ENCODE peak calls at places on chromosomes 13 and 19, in four cellular contexts. K is AG04450, G is tibial artery, A is choroid plexus epithelial cell. O is an unnamed sample.

GRCh38 chr13:38814331-38814730 is 127.5 kb downstream of the FREM2 start:
- DNase-seq in G (no peak), A (no peak), K (no peak), O (no peak)

GRCh38 chr13:77859450-77859849 is 59.2 kb downstream of the EDNRB start:
- DNase-seq in G (no peak), A (peak; percentile 47), K (peak; percentile 59), O (peak; percentile 54)

GRCh38 chr13:33787051-33787591 is 30.8 kb upstream of the RFC3 start:
- DNase-seq in A (peak; percentile 17), K (no peak), G (no peak), O (no peak)

GRCh38 chr13:100229603-100230002 is 140.7 kb downstream of the PCCA start:
- DNase-seq in G (no peak), K (no peak), A (no peak), O (no peak)

GRCh38 chr13:38582133-38582532 is 104.7 kb upstream of the FREM2 start:
- DNase-seq in A (peak; percentile 60), K (no peak), G (no peak), O (no peak)

GRCh38 chr13:82615043-82615442 is 1267.2 kb downstream of the SLITRK1 start:
- DNase-seq in K (no peak), A (no peak), G (no peak), O (no peak)

GRCh38 chr19:16435999-16436650 is 35.6 kb downstream of the EPS15L1 start:
- DNase-seq in G (no peak), K (no peak), A (peak; percentile 79), O (no peak)

GRCh38 chr13:99215466-99215865 is 14.8 kb downstream of the UBAC2 start:
- DNase-seq in A (no peak), G (no peak), K (no peak), O (no peak)

GRCh38 chr19:18520848-18521691 is 800 bp downstream of the ELL start:
- DNase-seq in K (no peak), G (peak; percentile 59), A (no peak), O (no peak)

GRCh38 chr19:33193269-33193863 is 764 bp upstream of the LRP3 start:
- DNase-seq in G (no peak), K (no peak), A (no peak), O (no peak)

GRCh38 chr13:42762251-42762650 is 19.1 kb upstream of the FAM216B start:
- DNase-seq in A (peak; percentile 77), G (no peak), K (no peak), O (peak; percentile 45)

GRCh38 chr19:5076440-5077208 is 107.7 kb downstream of the KDM4B start:
- DNase-seq in K (no peak), A (no peak), G (no peak), O (no peak)
- H3K4me3 ChIP-seq in K (no peak overlapping the region), A (no peak overlapping the region), G (no peak overlapping the region), O (no peak overlapping the region)

DNA sequence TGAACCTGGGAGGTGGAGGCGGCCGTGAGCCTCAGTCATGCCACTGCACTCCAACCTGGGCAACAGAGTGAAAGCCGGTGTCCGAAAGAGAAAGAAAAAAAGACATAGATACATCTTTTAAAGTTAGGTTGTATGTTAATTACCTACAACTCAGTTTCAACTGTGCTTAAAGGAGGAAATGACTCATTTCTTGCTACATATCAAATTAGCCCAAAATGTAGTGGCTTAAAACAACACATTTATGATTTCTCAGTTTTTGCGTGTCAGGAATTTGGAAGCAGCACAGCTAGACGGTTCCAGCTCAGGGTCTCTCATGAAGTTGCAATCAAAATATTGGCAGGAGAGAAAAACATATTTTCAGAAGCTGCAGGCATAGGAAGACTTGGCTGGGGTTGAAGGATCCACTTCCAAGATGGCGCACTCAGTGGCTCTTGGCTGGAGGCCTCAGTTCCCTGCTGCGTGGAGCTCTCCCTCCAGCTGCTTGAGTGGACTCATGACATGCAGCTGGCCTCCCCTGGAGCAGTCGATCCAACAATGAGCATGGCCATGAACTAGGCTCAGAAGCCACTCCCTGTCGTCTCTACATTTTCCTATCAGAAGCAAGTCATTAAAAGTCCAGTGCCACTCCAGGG is 7.1 kb downstream of the LDLR start:
- DNase-seq in K (no peak), G (peak; percentile 33), A (peak; percentile 96), O (no peak)
- H3K4me3 ChIP-seq in K (no peak overlapping the region), G (no peak overlapping the region), A (peak overlapping the region; percentile 24), O (no peak overlapping the region)

GRCh38 chr13:109884462-109884861 is 98.1 kb upstream of the IRS2 start:
- DNase-seq in A (no peak), K (no peak), G (no peak), O (no peak)

GRCh38 chr13:109881347-109881725 is 95.0 kb upstream of the IRS2 start:
- DNase-seq in K (no peak), G (no peak), A (no peak), O (no peak)

GRCh38 chr13:109881961-109882558 is 95.7 kb upstream of the IRS2 start:
- DNase-seq in K (no peak), A (no peak), G (no peak), O (no peak)

GRCh38 chr13:109885235-109885634 is 98.9 kb upstream of the IRS2 start:
- DNase-seq in G (no peak), K (no peak), A (no peak), O (no peak)

DNA sequence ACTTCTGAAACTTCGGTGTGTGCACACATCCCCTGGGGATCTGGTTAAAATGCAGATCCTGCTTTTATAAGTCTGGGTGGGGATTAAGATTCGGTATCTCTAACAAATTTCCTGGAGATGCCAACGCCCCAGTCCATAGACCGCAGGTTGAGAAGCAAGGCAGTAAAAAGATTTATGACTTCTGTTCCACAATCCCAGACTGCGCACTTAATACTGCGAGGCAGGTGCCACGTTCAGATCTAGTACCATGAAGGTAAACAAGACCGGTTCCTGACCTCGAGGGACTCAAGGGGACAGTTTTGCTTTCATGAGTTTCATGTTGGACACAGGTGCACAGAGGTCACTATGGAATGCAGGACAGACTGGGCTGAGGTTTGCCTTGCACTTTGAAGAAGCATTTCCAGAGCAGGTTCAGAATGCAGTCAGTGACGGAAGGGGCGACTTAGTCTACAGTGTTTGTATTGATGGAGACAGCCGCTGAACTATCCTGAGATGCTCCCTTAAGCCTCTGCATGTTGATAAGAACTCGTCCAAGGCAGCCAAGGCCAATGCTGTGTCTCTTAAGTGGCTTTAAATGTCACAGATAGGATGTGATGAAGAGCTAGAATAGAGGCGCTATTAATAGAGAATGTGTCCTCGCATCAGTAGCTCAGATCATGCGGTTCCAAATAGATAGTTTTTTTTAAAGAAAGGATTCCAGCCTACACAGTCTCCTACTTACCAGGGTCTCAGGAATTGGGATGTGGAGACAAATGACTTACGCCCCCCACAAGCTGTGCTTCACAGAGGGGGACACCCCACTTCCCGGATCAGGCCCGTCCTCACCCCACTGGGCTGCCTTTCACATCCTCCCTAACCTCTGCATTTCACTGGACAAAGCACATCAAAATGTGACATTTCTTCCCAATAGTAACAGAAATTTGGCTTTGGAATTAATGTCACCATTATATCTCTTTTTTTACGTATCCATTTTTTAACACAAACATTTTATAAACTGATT is 97.1 kb upstream of the IRS2 start:
- DNase-seq in A (no peak), K (no peak), G (no peak), O (no peak)
- H3K4me3 ChIP-seq in A (no peak overlapping the region), K (no peak overlapping the region), G (no peak overlapping the region), O (no peak overlapping the region)

GRCh38 chr13:23752111-23753001 is 136.8 kb downstream of the MIPEP start:
- DNase-seq in K (peak; percentile 45), A (peak; percentile 55), G (no peak), O (no peak)

GRCh38 chr13:23753523-23753922 is 135.7 kb downstream of the MIPEP start:
- DNase-seq in G (no peak), A (peak; percentile 48), K (no peak), O (no peak)

GRCh38 chr13:23749288-23749880 is 139.8 kb downstream of the MIPEP start:
- DNase-seq in G (no peak), K (no peak), A (no peak), O (no peak)

GRCh38 chr13:23750383-23751121 is 138.6 kb downstream of the MIPEP start:
- DNase-seq in A (peak; percentile 69), G (no peak), K (no peak), O (peak; percentile 79)

GRCh38 chr13:23751195-23751594 is 138.0 kb downstream of the MIPEP start:
- DNase-seq in A (peak; percentile 28), G (no peak), K (no peak), O (no peak)
- H3K4me3 ChIP-seq in A (no peak overlapping the region), G (no peak overlapping the region), K (no peak overlapping the region), O (no peak overlapping the region)

GRCh38 chr13:74290324-74290773 is 156.1 kb upstream of the KLF12 start:
- DNase-seq in K (peak; percentile 48), G (no peak), A (peak; percentile 98), O (peak; percentile 86)
- H3K4me3 ChIP-seq in K (peak overlapping the region; percentile 8), G (peak overlapping the region; percentile 6), A (peak overlapping the region; percentile 41), O (no peak overlapping the region)

DNA sequence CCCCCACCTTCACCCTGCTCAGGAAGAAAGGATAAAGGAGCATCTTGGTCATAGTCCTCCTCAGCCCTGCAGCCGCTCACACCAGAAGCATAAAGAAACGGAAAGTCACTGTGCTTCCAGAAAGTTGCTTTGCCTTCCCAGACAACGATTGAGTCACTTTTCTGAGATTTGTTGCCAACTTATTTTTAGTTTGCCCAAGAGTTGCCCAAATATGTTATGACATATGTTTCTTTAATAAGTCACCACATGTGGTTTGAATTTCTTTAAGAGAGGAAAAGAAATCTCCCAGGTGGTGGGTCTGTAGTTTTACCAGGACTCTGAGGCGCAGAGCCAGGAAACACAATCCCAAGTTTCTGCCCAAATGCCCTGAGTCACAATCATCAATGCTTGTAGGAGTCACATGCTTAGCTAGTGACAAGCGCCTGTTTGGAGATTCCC is 63.4 kb upstream of the LRCH1 start:
- DNase-seq in K (peak; percentile 7), G (peak; percentile 78), A (peak; percentile 23), O (peak; percentile 84)
- H3K4me3 ChIP-seq in K (peak overlapping the region; percentile 7), G (peak overlapping the region; percentile 30), A (no peak overlapping the region), O (no peak overlapping the region)

O was measured in skeletal muscle cell.